ENCODE peak calls at places on chromosome 16, in ten cellular contexts. One of them, this sample, is unnamed.

GRCh38 chr16:87926246-87927194 is 9.8 kb downstream of the CA5A start:
- DNase-seq in HCT116: no peak
- DNase-seq in HL-60: no peak
- DNase-seq in pancreas: no peak
- DNase-seq in fibroblast of lung: no peak
- DNase-seq in PC-9: no peak
- DNase-seq in colonic mucosa: no peak
- DNase-seq in RWPE1: no peak
- DNase-seq in mesenchymal stem cell: no peak
- DNase-seq in heart right ventricle: no peak
- DNase-seq in this sample: no peak

GRCh38 chr16:25030420-25031131 is 15.4 kb upstream of the ARHGAP17 start:
- DNase-seq in HL-60: no peak
- DNase-seq in mesenchymal stem cell: no peak
- DNase-seq in PC-9: no peak
- DNase-seq in pancreas: no peak
- DNase-seq in heart right ventricle: no peak
- DNase-seq in colonic mucosa: no peak
- DNase-seq in HCT116: no peak
- DNase-seq in fibroblast of lung: no peak
- DNase-seq in RWPE1: no peak
- DNase-seq in this sample: no peak

GRCh38 chr16:84041421-84041820 is 1.2 kb downstream of the SLC38A8 start:
- DNase-seq in heart right ventricle: no peak
- DNase-seq in colonic mucosa: no peak
- DNase-seq in HL-60: no peak
- DNase-seq in RWPE1: no peak
- DNase-seq in mesenchymal stem cell: no peak
- DNase-seq in pancreas: no peak
- DNase-seq in fibroblast of lung: no peak
- DNase-seq in PC-9: no peak
- DNase-seq in HCT116: no peak
- DNase-seq in this sample: no peak

GRCh38 chr16:17002557-17002956 is 468.2 kb downstream of the XYLT1 start:
- DNase-seq in HL-60: no peak
- DNase-seq in RWPE1: no peak
- DNase-seq in mesenchymal stem cell: no peak
- DNase-seq in heart right ventricle: no peak
- DNase-seq in HCT116: no peak
- DNase-seq in colonic mucosa: no peak
- DNase-seq in PC-9: no peak
- DNase-seq in pancreas: no peak
- DNase-seq in fibroblast of lung: no peak
- DNase-seq in this sample: no peak

GRCh38 chr16:57815987-57816745 is 13.9 kb upstream of the KIFC3 start:
- DNase-seq in PC-9: peak; percentile 98
- DNase-seq in fibroblast of lung: peak; percentile 97
- DNase-seq in HL-60: peak; percentile 66
- DNase-seq in HCT116: peak; percentile 73
- DNase-seq in RWPE1: peak; percentile 93
- DNase-seq in pancreas: peak; percentile 83
- DNase-seq in mesenchymal stem cell: peak; percentile 96
- DNase-seq in colonic mucosa: peak; percentile 72
- DNase-seq in heart right ventricle: peak; percentile 90
- DNase-seq in this sample: peak; percentile 97

GRCh38 chr16:23333962-23334361 is 31.9 kb downstream of the SCNN1B start:
- DNase-seq in heart right ventricle: no peak
- DNase-seq in RWPE1: no peak
- DNase-seq in HL-60: no peak
- DNase-seq in HCT116: no peak
- DNase-seq in PC-9: no peak
- DNase-seq in colonic mucosa: no peak
- DNase-seq in mesenchymal stem cell: no peak
- DNase-seq in pancreas: no peak
- DNase-seq in fibroblast of lung: no peak
- DNase-seq in this sample: no peak

GRCh38 chr16:84360170-84360569 is 8.2 kb upstream of the ATP2C2 start:
- DNase-seq in heart right ventricle: no peak
- DNase-seq in colonic mucosa: no peak
- DNase-seq in RWPE1: no peak
- DNase-seq in HCT116: no peak
- DNase-seq in HL-60: no peak
- DNase-seq in pancreas: no peak
- DNase-seq in mesenchymal stem cell: no peak
- DNase-seq in PC-9: no peak
- DNase-seq in fibroblast of lung: peak; percentile 60
- DNase-seq in this sample: no peak

GRCh38 chr16:88705076-88705684 is 1.0 kb downstream of the RNF166 start:
- DNase-seq in heart right ventricle: no peak
- DNase-seq in HCT116: no peak
- DNase-seq in PC-9: no peak
- DNase-seq in pancreas: no peak
- DNase-seq in fibroblast of lung: peak; percentile 49
- DNase-seq in HL-60: peak; percentile 42
- DNase-seq in mesenchymal stem cell: peak; percentile 53
- DNase-seq in RWPE1: no peak
- DNase-seq in colonic mucosa: no peak
- DNase-seq in this sample: peak; percentile 78

GRCh38 chr16:85573045-85573695 is 40.0 kb upstream of the GSE1 start:
- DNase-seq in pancreas: no peak
- DNase-seq in mesenchymal stem cell: no peak
- DNase-seq in PC-9: no peak
- DNase-seq in HCT116: no peak
- DNase-seq in fibroblast of lung: no peak
- DNase-seq in heart right ventricle: no peak
- DNase-seq in colonic mucosa: no peak
- DNase-seq in RWPE1: no peak
- DNase-seq in HL-60: no peak
- DNase-seq in this sample: no peak

GRCh38 chr16:50602531-50603205 is 54.5 kb downstream of the NKD1 start:
- DNase-seq in pancreas: no peak
- DNase-seq in HL-60: no peak
- DNase-seq in RWPE1: peak; percentile 5
- DNase-seq in HCT116: no peak
- DNase-seq in PC-9: no peak
- DNase-seq in fibroblast of lung: no peak
- DNase-seq in mesenchymal stem cell: no peak
- DNase-seq in colonic mucosa: no peak
- DNase-seq in heart right ventricle: no peak
- DNase-seq in this sample: no peak

GRCh38 chr16:57092786-57093301 is 461 bp downstream of the CPNE2 start:
- DNase-seq in HL-60: peak; percentile 31
- DNase-seq in fibroblast of lung: no peak
- DNase-seq in mesenchymal stem cell: peak; percentile 42
- DNase-seq in PC-9: no peak
- DNase-seq in pancreas: peak; percentile 86
- DNase-seq in colonic mucosa: peak; percentile 62
- DNase-seq in RWPE1: peak; percentile 36
- DNase-seq in HCT116: no peak
- DNase-seq in heart right ventricle: no peak
- DNase-seq in this sample: peak; percentile 60

DNA sequence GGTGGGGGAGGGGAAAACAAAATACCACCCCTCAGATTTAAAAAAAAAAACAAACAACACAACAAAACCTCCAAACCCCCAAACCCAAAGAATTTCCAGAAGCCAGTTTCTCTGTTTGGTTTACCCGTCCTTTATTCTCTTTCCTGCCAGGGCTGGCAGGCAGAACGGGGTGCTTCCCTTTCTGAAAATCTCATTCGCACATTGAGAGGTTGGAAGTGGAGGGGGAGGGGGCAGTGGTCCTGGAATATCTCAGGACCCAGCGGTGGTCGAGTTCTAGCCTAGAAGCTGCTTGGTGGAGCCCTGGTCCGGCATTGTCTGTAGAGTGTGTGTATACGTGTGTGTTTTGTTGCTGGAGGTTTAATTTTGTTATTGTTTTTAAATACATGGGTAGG is 1.3 kb downstream of the CMIP start:
- DNase-seq in fibroblast of lung: no peak
- DNase-seq in mesenchymal stem cell: no peak
- DNase-seq in pancreas: no peak
- DNase-seq in HL-60: no peak
- DNase-seq in colonic mucosa: peak; percentile 53
- DNase-seq in heart right ventricle: no peak
- DNase-seq in HCT116: no peak
- DNase-seq in PC-9: no peak
- DNase-seq in RWPE1: no peak
- DNase-seq in this sample: peak; percentile 45
- H3K27ac ChIP-seq in fibroblast of lung: peak overlapping the region; percentile 51
- H3K27ac ChIP-seq in mesenchymal stem cell: no peak overlapping the region
- H3K27ac ChIP-seq in pancreas: peak overlapping the region; percentile 85
- H3K27ac ChIP-seq in HL-60: peak overlapping the region; percentile 79
- H3K27ac ChIP-seq in colonic mucosa: peak overlapping the region; percentile 89
- H3K27ac ChIP-seq in heart right ventricle: peak overlapping the region; percentile 90
- H3K27ac ChIP-seq in HCT116: peak overlapping the region; percentile 59
- H3K27ac ChIP-seq in PC-9: peak overlapping the region; percentile 81
- H3K27ac ChIP-seq in RWPE1: peak overlapping the region; percentile 92
- H3K27ac ChIP-seq in this sample: peak overlapping the region; percentile 61

DNA sequence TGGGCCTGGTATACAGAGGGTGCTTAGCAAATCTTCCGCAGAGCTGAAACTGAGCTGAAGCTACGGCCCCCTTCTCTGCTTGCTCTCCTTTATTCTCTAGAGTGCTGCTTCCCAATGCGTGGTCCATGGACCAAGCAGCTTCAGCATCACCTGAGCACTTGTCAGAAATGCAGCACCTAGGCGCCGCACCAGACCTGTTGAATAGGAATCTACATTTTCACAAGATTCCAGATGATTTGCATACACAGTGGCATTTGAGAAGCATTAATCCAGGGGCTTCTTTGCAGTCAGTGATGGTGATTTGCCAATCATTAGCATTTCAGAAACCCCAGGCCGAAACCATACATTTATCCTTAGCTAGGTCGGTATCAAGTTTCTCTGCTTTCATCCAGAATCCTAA is 204.2 kb downstream of the CDH13 start:
- DNase-seq in HL-60: no peak
- DNase-seq in fibroblast of lung: no peak
- DNase-seq in heart right ventricle: no peak
- DNase-seq in colonic mucosa: no peak
- DNase-seq in pancreas: no peak
- DNase-seq in RWPE1: no peak
- DNase-seq in PC-9: no peak
- DNase-seq in HCT116: no peak
- DNase-seq in mesenchymal stem cell: no peak
- DNase-seq in this sample: no peak
- H3K27ac ChIP-seq in HL-60: no peak overlapping the region
- H3K27ac ChIP-seq in fibroblast of lung: no peak overlapping the region
- H3K27ac ChIP-seq in heart right ventricle: no peak overlapping the region
- H3K27ac ChIP-seq in colonic mucosa: no peak overlapping the region
- H3K27ac ChIP-seq in pancreas: no peak overlapping the region
- H3K27ac ChIP-seq in RWPE1: no peak overlapping the region
- H3K27ac ChIP-seq in PC-9: no peak overlapping the region
- H3K27ac ChIP-seq in HCT116: no peak overlapping the region
- H3K27ac ChIP-seq in mesenchymal stem cell: no peak overlapping the region
- H3K27ac ChIP-seq in this sample: no peak overlapping the region

DNA sequence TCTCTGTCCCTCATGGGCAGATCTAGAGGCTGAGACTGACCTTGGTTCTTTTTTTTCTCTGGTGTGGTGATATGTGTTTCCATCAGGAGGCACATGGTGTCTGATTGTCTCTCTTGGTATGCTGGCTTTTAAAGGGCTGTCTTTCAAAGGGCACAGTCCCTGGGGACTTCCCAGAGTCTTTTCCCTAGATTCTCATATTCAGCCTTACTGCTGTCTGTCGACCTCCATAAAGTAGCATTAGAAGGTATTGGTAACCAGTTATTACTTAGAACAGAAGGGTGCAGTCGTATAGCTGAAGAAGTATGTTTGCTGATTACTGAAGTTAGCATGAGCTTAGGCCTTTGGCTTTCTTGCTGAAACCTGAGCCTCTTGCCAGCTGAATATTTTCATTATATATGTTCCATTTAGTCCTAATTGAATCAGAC is 71.2 kb downstream of the WWP2 start:
- DNase-seq in RWPE1: no peak
- DNase-seq in HL-60: no peak
- DNase-seq in colonic mucosa: no peak
- DNase-seq in fibroblast of lung: no peak
- DNase-seq in mesenchymal stem cell: peak; percentile 43
- DNase-seq in heart right ventricle: no peak
- DNase-seq in PC-9: no peak
- DNase-seq in HCT116: no peak
- DNase-seq in pancreas: no peak
- DNase-seq in this sample: peak; percentile 18
- H3K27ac ChIP-seq in RWPE1: no peak overlapping the region
- H3K27ac ChIP-seq in HL-60: no peak overlapping the region
- H3K27ac ChIP-seq in colonic mucosa: no peak overlapping the region
- H3K27ac ChIP-seq in fibroblast of lung: no peak overlapping the region
- H3K27ac ChIP-seq in mesenchymal stem cell: peak overlapping the region; percentile 66
- H3K27ac ChIP-seq in heart right ventricle: peak overlapping the region; percentile 65
- H3K27ac ChIP-seq in PC-9: peak overlapping the region; percentile 22
- H3K27ac ChIP-seq in HCT116: no peak overlapping the region
- H3K27ac ChIP-seq in pancreas: peak overlapping the region; percentile 92
- H3K27ac ChIP-seq in this sample: no peak overlapping the region

GRCh38 chr16:9415588-9415987 is 324.1 kb downstream of the HAPSTR1 start:
- DNase-seq in HCT116: no peak
- DNase-seq in RWPE1: no peak
- DNase-seq in heart right ventricle: no peak
- DNase-seq in HL-60: no peak
- DNase-seq in mesenchymal stem cell: no peak
- DNase-seq in colonic mucosa: no peak
- DNase-seq in pancreas: no peak
- DNase-seq in fibroblast of lung: no peak
- DNase-seq in PC-9: no peak
- DNase-seq in this sample: no peak

GRCh38 chr16:9412362-9413311 is 321.2 kb downstream of the HAPSTR1 start:
- DNase-seq in heart right ventricle: no peak
- DNase-seq in RWPE1: no peak
- DNase-seq in pancreas: no peak
- DNase-seq in colonic mucosa: no peak
- DNase-seq in PC-9: no peak
- DNase-seq in HCT116: no peak
- DNase-seq in HL-60: no peak
- DNase-seq in fibroblast of lung: no peak
- DNase-seq in mesenchymal stem cell: no peak
- DNase-seq in this sample: no peak

GRCh38 chr16:9419161-9419560 is 327.7 kb downstream of the HAPSTR1 start:
- DNase-seq in HL-60: no peak
- DNase-seq in colonic mucosa: no peak
- DNase-seq in pancreas: no peak
- DNase-seq in HCT116: no peak
- DNase-seq in mesenchymal stem cell: no peak
- DNase-seq in RWPE1: no peak
- DNase-seq in heart right ventricle: no peak
- DNase-seq in fibroblast of lung: no peak
- DNase-seq in PC-9: no peak
- DNase-seq in this sample: no peak

GRCh38 chr16:9422769-9423513 is 331.5 kb downstream of the HAPSTR1 start:
- DNase-seq in HCT116: no peak
- DNase-seq in heart right ventricle: peak; percentile 40
- DNase-seq in fibroblast of lung: no peak
- DNase-seq in mesenchymal stem cell: no peak
- DNase-seq in HL-60: no peak
- DNase-seq in pancreas: no peak
- DNase-seq in PC-9: no peak
- DNase-seq in RWPE1: no peak
- DNase-seq in colonic mucosa: no peak
- DNase-seq in this sample: no peak

DNA sequence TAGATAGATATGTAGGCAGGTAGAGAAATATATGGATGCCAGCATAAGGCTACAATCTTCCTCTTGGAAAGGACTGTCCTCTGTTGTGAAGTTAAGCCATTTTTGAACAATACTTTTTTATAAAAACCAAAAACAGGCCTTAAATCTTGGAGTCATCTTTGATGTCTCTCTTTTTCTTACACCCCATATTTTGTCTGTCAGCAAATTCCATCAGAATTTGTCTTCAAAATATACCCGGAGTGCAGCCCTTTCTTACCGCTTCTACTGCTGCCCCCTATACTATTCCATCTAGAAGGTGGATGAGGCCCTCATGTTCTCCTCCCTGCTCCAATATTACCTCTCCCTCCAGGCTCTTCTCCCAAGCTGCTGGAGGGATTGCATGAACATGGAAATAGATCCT is 326.5 kb downstream of the HAPSTR1 start:
- DNase-seq in fibroblast of lung: no peak
- DNase-seq in PC-9: no peak
- DNase-seq in mesenchymal stem cell: no peak
- DNase-seq in heart right ventricle: no peak
- DNase-seq in HL-60: no peak
- DNase-seq in RWPE1: no peak
- DNase-seq in HCT116: no peak
- DNase-seq in pancreas: no peak
- DNase-seq in colonic mucosa: no peak
- DNase-seq in this sample: no peak
- H3K27ac ChIP-seq in fibroblast of lung: no peak overlapping the region
- H3K27ac ChIP-seq in PC-9: no peak overlapping the region
- H3K27ac ChIP-seq in mesenchymal stem cell: no peak overlapping the region
- H3K27ac ChIP-seq in heart right ventricle: no peak overlapping the region
- H3K27ac ChIP-seq in HL-60: no peak overlapping the region
- H3K27ac ChIP-seq in RWPE1: no peak overlapping the region
- H3K27ac ChIP-seq in HCT116: no peak overlapping the region
- H3K27ac ChIP-seq in pancreas: no peak overlapping the region
- H3K27ac ChIP-seq in colonic mucosa: no peak overlapping the region
- H3K27ac ChIP-seq in this sample: no peak overlapping the region